ENCODE peak calls at places on chromosomes 7 and 10, in four cellular contexts. S is GM04504, W is brain microvascular endothelial cell, F is NCI-H1092 treated with DMSO at 0.1 percent for 48 hours. N is an unnamed sample.

GRCh38 chr7:107996072-107996824 is 6.7 kb downstream of the LAMB1 start:
- DNase-seq in S (no peak), W (peak; percentile 57), F (no peak), N (no peak)

GRCh38 chr7:96013836-96014235 is 241.5 kb downstream of the DYNC1I1 start:
- DNase-seq in S (no peak), W (no peak), F (no peak), N (no peak)

GRCh38 chr7:65809259-65809981 is 63.5 kb upstream of the VKORC1L1 start:
- DNase-seq in S (no peak), W (no peak), F (no peak), N (no peak)

GRCh38 chr7:151806204-151806603 is 70.7 kb downstream of the PRKAG2 start:
- DNase-seq in S (no peak), W (no peak), F (no peak), N (no peak)

GRCh38 chr7:27112960-27113949 is 10.8 kb upstream of the HOXA2 start:
- DNase-seq in S (no peak), W (no peak), F (no peak), N (no peak)

GRCh38 chr10:132582795-132583194 is 45.2 kb downstream of the INPP5A start:
- DNase-seq in S (no peak), W (no peak), F (no peak), N (no peak)

GRCh38 chr7:572668-573495 is 53.2 kb upstream of the PDGFA start:
- DNase-seq in S (no peak), W (no peak), F (no peak), N (no peak)

GRCh38 chr10:46547881-46548780 is 8.3 kb downstream of the GPRIN2 start:
- DNase-seq in S (no peak), W (no peak), F (no peak), N (peak; percentile 8)

GRCh38 chr7:69608878-69609277 is 10.6 kb downstream of the AUTS2 start:
- DNase-seq in S (no peak), W (no peak), F (no peak), N (no peak)

GRCh38 chr7:99270702-99271101 is 1.9 kb upstream of the MYH16 start:
- DNase-seq in S (no peak), W (no peak), F (no peak), N (no peak)

GRCh38 chr10:86644412-86645110 is 9.8 kb upstream of the OPN4 start:
- DNase-seq in S (no peak), W (peak; percentile 37), F (no peak), N (no peak)

GRCh38 chr10:3754727-3755439 is 30.1 kb downstream of the KLF6 start:
- DNase-seq in S (no peak), W (peak; percentile 90), F (no peak), N (no peak)

GRCh38 chr10:129970404-129971364 is 6.6 kb upstream of the EBF3 start:
- DNase-seq in S (no peak), W (no peak), F (no peak), N (no peak)

GRCh38 chr7:101957733-101958525 is 140.5 kb downstream of the CUX1 start:
- DNase-seq in S (no peak), W (no peak), F (no peak), N (no peak)

GRCh38 chr10:113133497-113133896 is 183.4 kb downstream of the TCF7L2 start:
- DNase-seq in S (peak; percentile 72), W (peak; percentile 12), F (no peak), N (no peak)

GRCh38 chr7:155543926-155544325 is 2.4 kb downstream of the CNPY1 start:
- DNase-seq in S (no peak), W (no peak), F (no peak), N (no peak)

GRCh38 chr7:158592541-158592940 is 4.9 kb upstream of the PTPRN2 start:
- DNase-seq in S (no peak), W (no peak), F (no peak), N (no peak)

GRCh38 chr10:19416164-19416563 is 367.6 kb downstream of the MALRD1 start:
- DNase-seq in S (no peak), W (no peak), F (no peak), N (no peak)

GRCh38 chr7:135690566-135690965 is 28.3 kb downstream of the STMP1 start:
- DNase-seq in S (no peak), W (peak; percentile 34), F (no peak), N (no peak)

GRCh38 chr7:134669845-134670373 is 23.3 kb downstream of the BPGM start:
- DNase-seq in S (peak; percentile 61), W (peak; percentile 94), F (no peak), N (peak; percentile 75)

GRCh38 chr7:43649755-43650274 is 66.9 kb downstream of the STK17A start:
- DNase-seq in S (no peak), W (no peak), F (no peak), N (no peak)

GRCh38 chr10:15472431-15473400 is 101.6 kb upstream of the FAM171A1 start:
- DNase-seq in S (peak; percentile 36), W (peak; percentile 82), F (no peak), N (no peak)

GRCh38 chr10:43237128-43237527 is 29.7 kb downstream of the RASGEF1A start:
- DNase-seq in S (no peak), W (no peak), F (no peak), N (peak; percentile 0)

GRCh38 chr10:34022195-34022594 is 687.7 kb upstream of the NRP1 start:
- DNase-seq in S (no peak), W (no peak), F (no peak), N (no peak)

GRCh38 chr7:6448943-6449543 is 1.3 kb upstream of the DAGLB start:
- DNase-seq in S (no peak), W (no peak), F (no peak), N (no peak)

GRCh38 chr7:65971021-65971420 is 11.0 kb downstream of the GUSB start:
- DNase-seq in S (no peak), W (no peak), F (no peak), N (no peak)

GRCh38 chr7:926061-927030 is 28.1 kb downstream of the ADAP1 start:
- DNase-seq in S (no peak), W (no peak), F (no peak), N (peak; percentile 11)

GRCh38 chr7:152674860-152675760 is 831 bp downstream of the XRCC2 start:
- DNase-seq in S (no peak), W (no peak), F (peak; percentile 90), N (peak; percentile 75)

GRCh38 chr7:93036807-93037206 is 81.0 kb downstream of the SAMD9 start:
- DNase-seq in S (no peak), W (no peak), F (no peak), N (no peak)

GRCh38 chr10:11164806-11165590 is 147.3 kb downstream of the CELF2 start:
- DNase-seq in S (peak; percentile 50), W (peak; percentile 76), F (no peak), N (no peak)

N was measured in BE2C.